ENCODE peak calls at places on chromosomes 16 and 17, in seven cellular contexts. One of them, this sample, is unnamed. For H3K27me3 and H3K4me1, the result is how much of the 10 kb centered on the place peaks cover.

GRCh38 chr16:29811170-29811895 is 660 bp upstream of the PRRT2 start:
- DNase-seq in naive thymus-derived CD4-positive, alpha-beta T cell: peak
- DNase-seq in body of pancreas: peak
- DNase-seq in mesendoderm: peak
- DNase-seq in tibial nerve: peak
- DNase-seq in IMR-90: peak
- DNase-seq in keratinocyte: no peak
- DNase-seq in this sample: peak

GRCh38 chr17:55496094-55496881 is 15.0 kb downstream of the SMIM36 start:
- DNase-seq in naive thymus-derived CD4-positive, alpha-beta T cell: no peak
- DNase-seq in body of pancreas: no peak
- DNase-seq in mesendoderm: no peak
- DNase-seq in tibial nerve: no peak
- DNase-seq in IMR-90: peak
- DNase-seq in keratinocyte: no peak
- DNase-seq in this sample: no peak

GRCh38 chr16:68429081-68429740 is 19.1 kb downstream of the SMPD3 start:
- DNase-seq in naive thymus-derived CD4-positive, alpha-beta T cell: no peak
- DNase-seq in body of pancreas: no peak
- DNase-seq in mesendoderm: no peak
- DNase-seq in tibial nerve: no peak
- DNase-seq in IMR-90: no peak
- DNase-seq in keratinocyte: no peak
- DNase-seq in this sample: no peak

GRCh38 chr17:74785096-74785980 is 9.2 kb upstream of the NAT9 start:
- DNase-seq in naive thymus-derived CD4-positive, alpha-beta T cell: no peak
- DNase-seq in body of pancreas: no peak
- DNase-seq in mesendoderm: no peak
- DNase-seq in tibial nerve: no peak
- DNase-seq in IMR-90: no peak
- DNase-seq in keratinocyte: no peak
- DNase-seq in this sample: no peak

GRCh38 chr16:67530013-67530939 is 1.6 kb downstream of the RIPOR1 start:
- DNase-seq in naive thymus-derived CD4-positive, alpha-beta T cell: no peak
- DNase-seq in body of pancreas: peak
- DNase-seq in mesendoderm: no peak
- DNase-seq in tibial nerve: peak
- DNase-seq in IMR-90: peak
- DNase-seq in keratinocyte: no peak
- DNase-seq in this sample: no peak

GRCh38 chr16:27245276-27246231 is 23.0 kb downstream of the NSMCE1 start:
- DNase-seq in naive thymus-derived CD4-positive, alpha-beta T cell: no peak
- DNase-seq in body of pancreas: no peak
- DNase-seq in mesendoderm: no peak
- DNase-seq in tibial nerve: no peak
- DNase-seq in IMR-90: peak
- DNase-seq in keratinocyte: no peak
- DNase-seq in this sample: no peak

GRCh38 chr17:28335959-28336871 is 654 bp downstream of the TNFAIP1 start:
- DNase-seq in naive thymus-derived CD4-positive, alpha-beta T cell: no peak
- DNase-seq in body of pancreas: peak
- DNase-seq in mesendoderm: peak
- DNase-seq in tibial nerve: no peak
- DNase-seq in IMR-90: peak
- DNase-seq in keratinocyte: peak
- DNase-seq in this sample: peak

GRCh38 chr16:69712914-69713581 is 13.3 kb downstream of the NQO1 start:
- DNase-seq in naive thymus-derived CD4-positive, alpha-beta T cell: no peak
- DNase-seq in body of pancreas: no peak
- DNase-seq in mesendoderm: no peak
- DNase-seq in tibial nerve: no peak
- DNase-seq in IMR-90: no peak
- DNase-seq in keratinocyte: no peak
- DNase-seq in this sample: no peak

GRCh38 chr16:52069866-52070265 is 477.1 kb downstream of the TOX3 start:
- DNase-seq in naive thymus-derived CD4-positive, alpha-beta T cell: no peak
- DNase-seq in body of pancreas: no peak
- DNase-seq in mesendoderm: peak
- DNase-seq in tibial nerve: no peak
- DNase-seq in IMR-90: peak
- DNase-seq in keratinocyte: no peak
- DNase-seq in this sample: no peak

DNA sequence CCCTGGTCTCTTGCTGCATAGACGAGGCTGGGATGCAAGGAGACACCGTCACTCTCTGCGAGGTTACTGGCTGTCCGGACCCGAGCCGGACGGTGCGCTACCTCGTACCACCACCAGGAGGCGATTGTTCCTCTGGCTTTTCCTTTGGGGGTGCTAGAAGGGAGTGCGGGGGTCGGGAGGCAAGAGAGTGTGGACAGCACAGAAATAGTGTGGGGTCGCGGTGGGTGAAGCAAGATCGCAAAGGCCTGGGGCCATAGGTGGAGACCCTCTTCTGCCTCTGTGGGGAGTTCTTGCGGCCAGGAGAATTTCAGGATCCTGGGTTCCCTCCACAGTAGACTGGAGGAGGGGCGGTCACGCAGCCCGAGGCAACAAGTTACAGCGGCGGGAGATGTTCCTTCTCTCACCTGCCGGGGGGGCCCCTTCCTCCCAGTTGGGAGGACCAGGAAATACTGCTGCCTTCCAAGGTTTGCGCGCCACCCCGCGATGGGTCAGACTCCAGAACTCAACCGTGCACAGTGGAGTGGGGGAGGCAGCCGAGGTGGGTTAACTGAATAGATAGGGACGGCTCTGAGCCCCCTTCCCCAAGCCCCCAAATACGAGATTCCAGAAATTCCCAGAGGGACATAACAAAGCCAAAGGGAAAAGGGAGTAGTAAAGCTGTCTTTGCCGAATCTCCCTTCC is 6.9 kb downstream of the PHOSPHO1 start:
- DNase-seq in naive thymus-derived CD4-positive, alpha-beta T cell: peak
- DNase-seq in body of pancreas: peak
- DNase-seq in mesendoderm: peak
- DNase-seq in tibial nerve: peak
- DNase-seq in IMR-90: peak
- DNase-seq in keratinocyte: no peak
- DNase-seq in this sample: no peak
- H3K27me3 ChIP-seq in naive thymus-derived CD4-positive, alpha-beta T cell: under half
- H3K27me3 ChIP-seq in body of pancreas: under half
- H3K27me3 ChIP-seq in mesendoderm: under half
- H3K27me3 ChIP-seq in tibial nerve: half or more
- H3K27me3 ChIP-seq in IMR-90: under half
- H3K27me3 ChIP-seq in keratinocyte: half or more
- H3K27me3 ChIP-seq in this sample: under half

DNA sequence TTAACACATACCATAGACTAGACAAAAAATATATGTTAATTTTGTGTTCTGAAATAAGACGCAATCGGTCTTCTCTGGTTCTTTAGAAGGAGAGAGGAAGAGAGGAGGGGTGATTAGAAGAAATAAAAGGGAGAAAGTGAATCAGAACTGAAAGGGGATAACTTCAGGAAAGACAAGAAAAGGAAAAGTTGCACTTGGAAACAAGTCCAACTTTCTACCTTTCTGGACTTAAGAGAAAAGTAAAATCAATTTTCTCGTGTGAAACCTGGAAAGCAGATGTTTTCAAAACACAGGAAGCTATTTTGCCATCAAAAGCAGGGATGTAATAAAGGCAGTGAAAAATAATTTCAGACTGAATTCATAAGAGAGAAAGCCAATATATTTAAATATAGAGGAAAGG is 11.9 kb upstream of the ZFHX3 start:
- DNase-seq in naive thymus-derived CD4-positive, alpha-beta T cell: no peak
- DNase-seq in body of pancreas: no peak
- DNase-seq in mesendoderm: no peak
- DNase-seq in tibial nerve: no peak
- DNase-seq in IMR-90: no peak
- DNase-seq in keratinocyte: no peak
- DNase-seq in this sample: no peak
- H3K27ac ChIP-seq in naive thymus-derived CD4-positive, alpha-beta T cell: no peak
- H3K27ac ChIP-seq in body of pancreas: no peak
- H3K27ac ChIP-seq in mesendoderm: no peak
- H3K27ac ChIP-seq in tibial nerve: peak
- H3K27ac ChIP-seq in IMR-90: no peak
- H3K27ac ChIP-seq in keratinocyte: no peak
- H3K27ac ChIP-seq in this sample: peak

DNA sequence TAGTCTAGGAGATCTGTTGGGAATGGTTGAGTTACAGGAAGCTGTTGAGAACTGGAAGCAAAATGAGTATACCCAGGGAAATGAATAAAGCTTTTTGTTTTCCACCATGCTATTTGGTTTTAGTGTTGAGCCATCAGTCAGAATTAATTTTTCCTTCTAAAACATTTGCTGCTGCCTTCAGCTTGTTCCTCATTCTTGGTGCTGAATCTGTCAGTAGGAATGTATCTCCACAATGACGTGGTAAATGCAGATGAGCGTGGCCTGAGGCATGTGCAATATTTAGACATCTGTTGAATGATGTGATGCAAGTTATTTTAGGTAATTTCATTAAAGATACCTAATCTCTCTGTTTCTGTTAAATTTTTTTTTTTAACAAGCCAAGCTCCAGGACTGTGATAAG is 10.9 kb downstream of the HAPSTR1 start:
- DNase-seq in naive thymus-derived CD4-positive, alpha-beta T cell: no peak
- DNase-seq in body of pancreas: no peak
- DNase-seq in mesendoderm: no peak
- DNase-seq in tibial nerve: no peak
- DNase-seq in IMR-90: peak
- DNase-seq in keratinocyte: no peak
- DNase-seq in this sample: no peak
- H3K4me1 ChIP-seq in naive thymus-derived CD4-positive, alpha-beta T cell: half or more
- H3K4me1 ChIP-seq in body of pancreas: half or more
- H3K4me1 ChIP-seq in mesendoderm: under half
- H3K4me1 ChIP-seq in tibial nerve: under half
- H3K4me1 ChIP-seq in IMR-90: under half
- H3K4me1 ChIP-seq in keratinocyte: half or more
- H3K4me1 ChIP-seq in this sample: half or more

GRCh38 chr17:79182176-79183160 is 107.8 kb downstream of the ENGASE start:
- DNase-seq in naive thymus-derived CD4-positive, alpha-beta T cell: no peak
- DNase-seq in body of pancreas: no peak
- DNase-seq in mesendoderm: no peak
- DNase-seq in tibial nerve: no peak
- DNase-seq in IMR-90: no peak
- DNase-seq in keratinocyte: no peak
- DNase-seq in this sample: no peak
- H3K27me3 ChIP-seq in naive thymus-derived CD4-positive, alpha-beta T cell: under half
- H3K27me3 ChIP-seq in body of pancreas: under half
- H3K27me3 ChIP-seq in mesendoderm: under half
- H3K27me3 ChIP-seq in tibial nerve: half or more
- H3K27me3 ChIP-seq in IMR-90: under half
- H3K27me3 ChIP-seq in keratinocyte: half or more
- H3K27me3 ChIP-seq in this sample: half or more

GRCh38 chr17:42200702-42201101 is 6.4 kb upstream of the GHDC start:
- DNase-seq in naive thymus-derived CD4-positive, alpha-beta T cell: no peak
- DNase-seq in body of pancreas: peak
- DNase-seq in mesendoderm: no peak
- DNase-seq in tibial nerve: no peak
- DNase-seq in IMR-90: no peak
- DNase-seq in keratinocyte: no peak
- DNase-seq in this sample: no peak

GRCh38 chr17:42201155-42201772 is 7.0 kb upstream of the GHDC start:
- DNase-seq in naive thymus-derived CD4-positive, alpha-beta T cell: no peak
- DNase-seq in body of pancreas: peak
- DNase-seq in mesendoderm: no peak
- DNase-seq in tibial nerve: no peak
- DNase-seq in IMR-90: no peak
- DNase-seq in keratinocyte: no peak
- DNase-seq in this sample: no peak

GRCh38 chr17:42197564-42198156 is 3.4 kb upstream of the GHDC start:
- DNase-seq in naive thymus-derived CD4-positive, alpha-beta T cell: no peak
- DNase-seq in body of pancreas: no peak
- DNase-seq in mesendoderm: no peak
- DNase-seq in tibial nerve: no peak
- DNase-seq in IMR-90: no peak
- DNase-seq in keratinocyte: no peak
- DNase-seq in this sample: no peak

GRCh38 chr17:42198897-42199296 is 4.6 kb upstream of the GHDC start:
- DNase-seq in naive thymus-derived CD4-positive, alpha-beta T cell: no peak
- DNase-seq in body of pancreas: no peak
- DNase-seq in mesendoderm: no peak
- DNase-seq in tibial nerve: no peak
- DNase-seq in IMR-90: no peak
- DNase-seq in keratinocyte: no peak
- DNase-seq in this sample: no peak

GRCh38 chr17:42199411-42200011 is 5.2 kb upstream of the GHDC start:
- DNase-seq in naive thymus-derived CD4-positive, alpha-beta T cell: no peak
- DNase-seq in body of pancreas: no peak
- DNase-seq in mesendoderm: no peak
- DNase-seq in tibial nerve: no peak
- DNase-seq in IMR-90: no peak
- DNase-seq in keratinocyte: no peak
- DNase-seq in this sample: no peak
- H3K27ac ChIP-seq in naive thymus-derived CD4-positive, alpha-beta T cell: no peak
- H3K27ac ChIP-seq in body of pancreas: no peak
- H3K27ac ChIP-seq in mesendoderm: no peak
- H3K27ac ChIP-seq in tibial nerve: peak
- H3K27ac ChIP-seq in IMR-90: no peak
- H3K27ac ChIP-seq in keratinocyte: no peak
- H3K27ac ChIP-seq in this sample: no peak

DNA sequence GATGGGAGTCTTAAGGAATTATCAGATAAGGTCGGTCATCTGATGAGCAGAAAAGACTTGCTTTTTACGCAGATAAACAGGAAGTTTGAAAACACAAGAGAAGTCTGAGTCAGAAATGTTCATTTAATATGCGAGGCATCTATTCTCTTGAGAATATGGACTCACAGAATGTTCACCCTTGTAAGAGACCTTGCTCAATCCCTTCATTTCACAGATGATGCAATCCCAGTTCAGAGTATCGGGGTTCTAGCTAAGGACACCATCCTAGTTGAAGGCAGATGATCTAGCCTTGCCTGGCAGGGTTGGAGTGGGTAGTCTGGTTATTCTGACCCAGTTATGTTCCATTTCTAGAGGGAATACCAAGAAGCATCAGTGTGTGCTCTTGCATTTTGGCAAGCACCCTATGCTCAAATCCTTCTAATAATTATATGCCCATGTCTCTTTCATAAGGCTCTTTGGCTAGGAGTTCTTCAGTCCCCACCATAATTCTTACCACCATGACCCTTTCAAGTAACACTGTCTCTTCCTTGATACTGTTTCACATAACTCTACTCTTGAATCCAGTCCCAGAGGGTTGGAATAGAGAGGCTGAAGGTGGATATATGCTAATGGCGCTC is 42.5 kb downstream of the YPEL2 start:
- DNase-seq in naive thymus-derived CD4-positive, alpha-beta T cell: no peak
- DNase-seq in body of pancreas: no peak
- DNase-seq in mesendoderm: no peak
- DNase-seq in tibial nerve: no peak
- DNase-seq in IMR-90: peak
- DNase-seq in keratinocyte: no peak
- DNase-seq in this sample: no peak
- H3K4me1 ChIP-seq in naive thymus-derived CD4-positive, alpha-beta T cell: under half
- H3K4me1 ChIP-seq in body of pancreas: half or more
- H3K4me1 ChIP-seq in mesendoderm: under half
- H3K4me1 ChIP-seq in tibial nerve: under half
- H3K4me1 ChIP-seq in IMR-90: under half
- H3K4me1 ChIP-seq in keratinocyte: under half
- H3K4me1 ChIP-seq in this sample: under half

GRCh38 chr17:58370716-58371115 is 18.7 kb upstream of the SUPT4H1 start:
- DNase-seq in naive thymus-derived CD4-positive, alpha-beta T cell: no peak
- DNase-seq in body of pancreas: no peak
- DNase-seq in mesendoderm: no peak
- DNase-seq in tibial nerve: no peak
- DNase-seq in IMR-90: no peak
- DNase-seq in keratinocyte: no peak
- DNase-seq in this sample: no peak
- H3K27me3 ChIP-seq in naive thymus-derived CD4-positive, alpha-beta T cell: under half
- H3K27me3 ChIP-seq in body of pancreas: under half
- H3K27me3 ChIP-seq in mesendoderm: under half
- H3K27me3 ChIP-seq in tibial nerve: under half
- H3K27me3 ChIP-seq in IMR-90: under half
- H3K27me3 ChIP-seq in keratinocyte: under half
- H3K27me3 ChIP-seq in this sample: under half

GRCh38 chr17:2233441-2233947 is 70.1 kb downstream of the SMG6 start:
- DNase-seq in naive thymus-derived CD4-positive, alpha-beta T cell: no peak
- DNase-seq in body of pancreas: no peak
- DNase-seq in mesendoderm: no peak
- DNase-seq in tibial nerve: no peak
- DNase-seq in IMR-90: peak
- DNase-seq in keratinocyte: no peak
- DNase-seq in this sample: no peak
- H3K27ac ChIP-seq in naive thymus-derived CD4-positive, alpha-beta T cell: no peak
- H3K27ac ChIP-seq in body of pancreas: no peak
- H3K27ac ChIP-seq in mesendoderm: no peak
- H3K27ac ChIP-seq in tibial nerve: peak
- H3K27ac ChIP-seq in IMR-90: peak
- H3K27ac ChIP-seq in keratinocyte: no peak
- H3K27ac ChIP-seq in this sample: no peak